ENCODE peak calls at places on chromosomes 3 and 15, in four cellular contexts. D, F, N and R are unnamed samples.

GRCh38 chr15:23073890-23074631 is 34.7 kb upstream of the TUBGCP5 start:
- DNase-seq in D (no peak), F (no peak), N (no peak), R (no peak)

GRCh38 chr3:52798978-52799476 is 4.4 kb downstream of the ITIH3 start:
- DNase-seq in D (no peak), F (no peak), N (no peak), R (no peak)

GRCh38 chr15:88920186-88920891 is 7.2 kb upstream of the MFGE8 start:
- DNase-seq in D (no peak), F (no peak), N (no peak), R (no peak)

GRCh38 chr15:89556413-89557262 is 18.6 kb upstream of the TICRR start:
- DNase-seq in D (peak; percentile 36), F (no peak), N (no peak), R (no peak)

GRCh38 chr3:114078126-114078525 is 21.6 kb downstream of the QTRT2 start:
- DNase-seq in D (no peak), F (no peak), N (no peak), R (no peak)

GRCh38 chr3:179425075-179425474 is 26.2 kb downstream of the GNB4 start:
- DNase-seq in D (no peak), F (no peak), N (no peak), R (no peak)

GRCh38 chr3:43233062-43233461 is 53.3 kb upstream of the SNRK start:
- DNase-seq in D (no peak), F (no peak), N (no peak), R (no peak)

GRCh38 chr3:58084788-58085543 is 76.7 kb downstream of the FLNB start:
- DNase-seq in D (no peak), F (no peak), N (no peak), R (no peak)

GRCh38 chr3:16309558-16309957 is 44.5 kb downstream of the OXNAD1 start:
- DNase-seq in D (no peak), F (no peak), N (no peak), R (no peak)

GRCh38 chr15:83809345-83809744 is 155.4 kb downstream of the ADAMTSL3 start:
- DNase-seq in D (no peak), F (no peak), N (no peak), R (no peak)

GRCh38 chr3:117407317-117407716 is 697.7 kb downstream of the TUSC7 start:
- DNase-seq in D (no peak), F (no peak), N (no peak), R (no peak)

GRCh38 chr3:49883992-49884391 is 14.3 kb upstream of the CAMKV start:
- DNase-seq in D (no peak), F (no peak), N (no peak), R (no peak)

GRCh38 chr3:100570811-100571210 is 38.6 kb upstream of the ADGRG7 start:
- DNase-seq in D (no peak), F (no peak), N (no peak), R (no peak)

GRCh38 chr3:9770276-9770812 is 597 bp upstream of the CAMK1 start:
- DNase-seq in D (peak; percentile 96), F (peak; percentile 95), N (peak; percentile 85), R (peak; percentile 50)

GRCh38 chr3:146780251-146780650 is 175.1 kb upstream of the PLSCR5 start:
- DNase-seq in D (no peak), F (no peak), N (no peak), R (no peak)

GRCh38 chr3:111072016-111072891 is 638 bp downstream of the NECTIN3 start:
- DNase-seq in D (peak; percentile 18), F (peak; percentile 66), N (no peak), R (no peak)

GRCh38 chr3:30169459-30169858 is 436.9 kb upstream of the TGFBR2 start:
- DNase-seq in D (no peak), F (no peak), N (no peak), R (no peak)

GRCh38 chr15:63276342-63277043 is 912 bp upstream of the APH1B start:
- DNase-seq in D (no peak), F (no peak), N (no peak), R (no peak)

GRCh38 chr15:50355612-50355905 is 561 bp upstream of the GABPB1 start:
- DNase-seq in D (no peak), F (no peak), N (no peak), R (no peak)

GRCh38 chr15:59140422-59141226 is 35.7 kb downstream of the CCNB2 start:
- DNase-seq in D (no peak), F (no peak), N (no peak), R (no peak)

GRCh38 chr15:59147666-59148065 is 42.7 kb downstream of the CCNB2 start:
- DNase-seq in D (no peak), F (no peak), N (no peak), R (no peak)

GRCh38 chr15:59148160-59148810 is 43.3 kb downstream of the CCNB2 start:
- DNase-seq in D (no peak), F (no peak), N (no peak), R (no peak)

GRCh38 chr15:59138243-59138642 is 33.3 kb downstream of the CCNB2 start:
- DNase-seq in D (no peak), F (peak; percentile 58), N (no peak), R (no peak)

GRCh38 chr15:59143281-59143680 is 38.3 kb downstream of the CCNB2 start:
- DNase-seq in D (no peak), F (no peak), N (no peak), R (no peak)
- H3K36me3 ChIP-seq in D (no peaks in the 10 kb centered on the region), F (peaks cover 2% of the 10 kb centered on the region), N (peaks cover 3% of the 10 kb centered on the region), R (peaks cover 26% of the 10 kb centered on the region)

GRCh38 chr3:61565569-61565968 is 4.2 kb downstream of the PTPRG start:
- DNase-seq in D (no peak), F (no peak), N (no peak), R (no peak)

GRCh38 chr3:61562042-61562809 is 855 bp downstream of the PTPRG start:
- DNase-seq in D (no peak), F (peak; percentile 69), N (no peak), R (no peak)

GRCh38 chr3:61563614-61564404 is 2.4 kb downstream of the PTPRG start:
- DNase-seq in D (no peak), F (no peak), N (no peak), R (no peak)

GRCh38 chr3:61562810-61563613 is 1.6 kb downstream of the PTPRG start:
- DNase-seq in D (peak; percentile 21), F (peak; percentile 69), N (peak; percentile 18), R (no peak)

DNA sequence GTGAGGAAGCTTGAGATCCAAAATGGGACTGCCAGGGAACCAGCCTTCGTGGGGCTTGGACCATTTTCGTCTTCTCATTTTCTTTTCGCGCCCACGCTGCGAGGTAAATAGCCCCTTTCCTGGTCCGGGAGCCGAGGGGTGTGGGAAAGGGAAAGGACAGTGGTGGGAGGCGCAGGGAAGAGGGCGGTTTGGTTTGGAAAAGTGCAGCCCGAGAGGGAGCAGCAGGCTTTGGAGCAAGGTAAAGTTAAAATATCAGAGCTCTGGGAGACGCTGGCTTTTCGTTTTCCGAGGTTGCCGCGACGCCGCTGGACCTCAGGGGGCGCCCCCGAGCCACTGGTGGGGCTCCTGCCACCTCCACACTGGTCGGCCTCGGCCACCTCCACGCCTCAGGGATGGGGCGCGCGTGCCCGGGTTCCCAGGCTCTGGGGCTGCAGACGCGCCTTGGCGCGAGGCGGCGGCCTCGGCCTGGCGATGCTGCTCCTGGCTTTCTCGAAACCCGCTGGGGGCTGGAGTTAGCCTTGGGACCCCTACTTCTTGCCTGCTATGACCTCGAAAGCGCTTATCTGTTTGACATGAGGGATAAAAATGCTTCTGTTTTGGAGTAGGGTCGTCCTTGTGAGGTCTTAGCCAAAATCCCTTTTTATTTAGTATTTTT is 3.2 kb downstream of the PTPRG start:
- DNase-seq in D (peak; percentile 74), F (peak; percentile 90), N (peak; percentile 77), R (peak; percentile 39)
- TF ChIP-seq CTCF in D (peak; percentile 80), F (peak; percentile 73), N (peak; percentile 78), R (peak; percentile 87)

GRCh38 chr3:14434541-14435151 is 32.2 kb downstream of the SLC6A6 start:
- DNase-seq in D (no peak), F (peak; percentile 92), N (no peak), R (no peak)
- H3K4me1 ChIP-seq in D (no peaks in the 10 kb centered on the region), F (peaks cover 79% of the 10 kb centered on the region), N (peaks cover 38% of the 10 kb centered on the region), R (peaks cover 46% of the 10 kb centered on the region)

GRCh38 chr3:63936929-63937328 is 24.7 kb upstream of the SCAANT1 start:
- DNase-seq in D (no peak), F (no peak), N (no peak), R (no peak)
- H3K36me3 ChIP-seq in D (no peaks in the 10 kb centered on the region), F (no peaks in the 10 kb centered on the region), N (no peaks in the 10 kb centered on the region), R (no peaks in the 10 kb centered on the region)

GRCh38 chr3:120793601-120794000 is 51.1 kb downstream of the GTF2E1 start:
- DNase-seq in D (no peak), F (no peak), N (no peak), R (no peak)

GRCh38 chr3:120796944-120797343 is 54.4 kb downstream of the GTF2E1 start:
- DNase-seq in D (no peak), F (no peak), N (no peak), R (no peak)

GRCh38 chr3:120797857-120798256 is 55.3 kb downstream of the GTF2E1 start:
- DNase-seq in D (no peak), F (no peak), N (no peak), R (no peak)

GRCh38 chr3:120795959-120796358 is 53.4 kb downstream of the GTF2E1 start:
- DNase-seq in D (no peak), F (no peak), N (no peak), R (no peak)

DNA sequence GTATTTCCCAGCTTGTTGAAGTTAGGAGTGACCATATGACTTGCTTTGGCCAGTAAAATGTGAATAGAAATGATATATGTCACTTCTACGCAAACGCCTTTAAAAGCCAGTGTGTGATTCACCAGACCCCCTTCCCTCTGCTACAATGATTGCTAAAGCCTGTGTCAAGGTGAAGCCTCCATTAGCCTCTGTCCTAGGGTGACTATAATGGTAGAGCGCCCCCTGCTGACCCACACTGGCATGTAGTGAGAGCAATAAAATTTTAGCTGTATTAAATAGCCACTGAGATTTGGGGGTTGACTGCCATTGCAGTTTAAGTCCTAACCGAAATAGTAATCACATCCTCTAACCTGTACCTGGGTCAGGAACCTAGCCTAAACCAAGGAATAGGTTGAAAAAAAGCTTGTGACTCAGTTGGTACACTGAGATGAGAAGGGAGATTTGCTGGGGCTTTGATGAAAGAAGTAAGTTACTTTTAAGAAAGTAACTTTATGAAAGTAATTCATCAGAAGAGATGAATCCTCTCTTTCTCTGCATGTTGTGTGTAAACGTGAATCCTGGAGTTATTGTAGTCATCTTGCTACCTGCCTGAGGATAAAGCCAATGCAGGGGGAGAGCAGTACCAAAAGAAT is 52.6 kb downstream of the GTF2E1 start:
- DNase-seq in D (peak; percentile 42), F (peak; percentile 82), N (peak; percentile 65), R (peak; percentile 28)
- TF ChIP-seq CTCF in D (peak; percentile 58), F (peak; percentile 69), N (peak; percentile 48), R (peak; percentile 57)

GRCh38 chr3:129278970-129279906 is 568 bp downstream of the HMCES start:
- DNase-seq in D (peak; percentile 26), F (peak; percentile 67), N (no peak), R (no peak)
- H3K4me1 ChIP-seq in D (no peaks in the 10 kb centered on the region), F (peaks cover 18% of the 10 kb centered on the region), N (peaks cover 16% of the 10 kb centered on the region), R (peaks cover 8% of the 10 kb centered on the region)

GRCh38 chr15:58880320-58880719 is 53.2 kb downstream of the SLTM start:
- DNase-seq in D (no peak), F (no peak), N (no peak), R (no peak)
- H3K36me3 ChIP-seq in D (no peaks in the 10 kb centered on the region), F (peaks cover 16% of the 10 kb centered on the region), N (no peaks in the 10 kb centered on the region), R (peaks cover 49% of the 10 kb centered on the region)